ENCODE peak calls at places on chromosomes 4 and X, in four cellular contexts. One of them, this sample, is unnamed. For H3K27me3, the result is how much of the 10 kb centered on the place peaks cover.

GRCh38 chr4:108360857-108361820 is 192.4 kb upstream of the LEF1 start:
- DNase-seq in breast epithelium: peak
- DNase-seq in IMR-90: peak
- DNase-seq in H7: peak
- DNase-seq in this sample: no peak

GRCh38 chr4:89173336-89174090 is 62.2 kb downstream of the TIGD2 start:
- DNase-seq in breast epithelium: no peak
- DNase-seq in H7: no peak
- DNase-seq in IMR-90: no peak
- DNase-seq in this sample: no peak

GRCh38 chr4:74223801-74224200 is 65.9 kb downstream of the MTHFD2L start:
- DNase-seq in breast epithelium: no peak
- DNase-seq in IMR-90: peak
- DNase-seq in H7: no peak
- DNase-seq in this sample: no peak

GRCh38 chrX:124726313-124726712 is 379.9 kb downstream of the SH2D1A start:
- DNase-seq in IMR-90: no peak
- DNase-seq in breast epithelium: no peak
- DNase-seq in H7: no peak
- DNase-seq in this sample: no peak

GRCh38 chr4:116070283-116070682 is 956.9 kb upstream of the NDST4 start:
- DNase-seq in IMR-90: no peak
- DNase-seq in H7: no peak
- DNase-seq in breast epithelium: no peak
- DNase-seq in this sample: no peak

GRCh38 chrX:150163181-150163930 is 199.8 kb upstream of the MAMLD1 start:
- DNase-seq in IMR-90: no peak
- DNase-seq in breast epithelium: no peak
- DNase-seq in H7: no peak
- DNase-seq in this sample: no peak

GRCh38 chr4:164212134-164212533 is 541.8 kb upstream of the SMIM31 start:
- DNase-seq in IMR-90: no peak
- DNase-seq in breast epithelium: no peak
- DNase-seq in H7: no peak
- DNase-seq in this sample: no peak

GRCh38 chrX:108070891-108071290 is 20.5 kb downstream of the PSMD10 start:
- DNase-seq in breast epithelium: no peak
- DNase-seq in H7: no peak
- DNase-seq in IMR-90: peak
- DNase-seq in this sample: no peak

GRCh38 chr4:53928825-53929224 is 135.6 kb downstream of the CHIC2 start:
- DNase-seq in breast epithelium: no peak
- DNase-seq in IMR-90: peak
- DNase-seq in H7: no peak
- DNase-seq in this sample: no peak

GRCh38 chr4:91758487-91758886 is 545.3 kb upstream of the GRID2 start:
- DNase-seq in IMR-90: no peak
- DNase-seq in breast epithelium: no peak
- DNase-seq in H7: no peak
- DNase-seq in this sample: no peak

GRCh38 chrX:139020793-139021192 is 309.3 kb upstream of the FGF13 start:
- DNase-seq in IMR-90: no peak
- DNase-seq in breast epithelium: no peak
- DNase-seq in H7: no peak
- DNase-seq in this sample: no peak

GRCh38 chr4:84790769-84791565 is 175.5 kb downstream of the WDFY3 start:
- DNase-seq in H7: no peak
- DNase-seq in IMR-90: no peak
- DNase-seq in breast epithelium: no peak
- DNase-seq in this sample: no peak

GRCh38 chrX:51395807-51396728 is 63.4 kb downstream of the NUDT10 start:
- DNase-seq in IMR-90: no peak
- DNase-seq in breast epithelium: no peak
- DNase-seq in H7: peak
- DNase-seq in this sample: no peak

GRCh38 chr4:15653430-15653829 is 1.7 kb downstream of the FBXL5 start:
- DNase-seq in H7: no peak
- DNase-seq in breast epithelium: no peak
- DNase-seq in IMR-90: no peak
- DNase-seq in this sample: no peak

GRCh38 chr4:163167333-163167626 is 590 bp upstream of the NAF1 start:
- DNase-seq in IMR-90: peak
- DNase-seq in breast epithelium: no peak
- DNase-seq in H7: no peak
- DNase-seq in this sample: no peak

GRCh38 chr4:40264995-40265909 is 68.4 kb downstream of the RHOH start:
- DNase-seq in H7: peak
- DNase-seq in breast epithelium: no peak
- DNase-seq in IMR-90: no peak
- DNase-seq in this sample: no peak

GRCh38 chr4:77010841-77011354 is 61.3 kb downstream of the SEPTIN11 start:
- DNase-seq in H7: no peak
- DNase-seq in breast epithelium: no peak
- DNase-seq in IMR-90: peak
- DNase-seq in this sample: no peak

GRCh38 chrX:132231587-132231986 is 12.3 kb upstream of the RAP2C start:
- DNase-seq in breast epithelium: no peak
- DNase-seq in H7: no peak
- DNase-seq in IMR-90: no peak
- DNase-seq in this sample: no peak

GRCh38 chr4:38782452-38783108 is at the start of gene TLR10:
- DNase-seq in H7: peak
- DNase-seq in IMR-90: peak
- DNase-seq in breast epithelium: no peak
- DNase-seq in this sample: no peak

GRCh38 chrX:131217878-131218486 is 71.1 kb downstream of the IGSF1 start:
- DNase-seq in breast epithelium: no peak
- DNase-seq in H7: no peak
- DNase-seq in IMR-90: no peak
- DNase-seq in this sample: no peak

GRCh38 chr4:821631-822030 is 4.3 kb downstream of the CPLX1 start:
- DNase-seq in IMR-90: no peak
- DNase-seq in H7: peak
- DNase-seq in breast epithelium: no peak
- DNase-seq in this sample: no peak

GRCh38 chr4:8393593-8394038 is 46.9 kb downstream of the ACOX3 start:
- DNase-seq in IMR-90: peak
- DNase-seq in breast epithelium: peak
- DNase-seq in H7: no peak
- DNase-seq in this sample: peak

GRCh38 chrX:22963186-22963585 is 36.6 kb upstream of the DDX53 start:
- DNase-seq in H7: no peak
- DNase-seq in breast epithelium: no peak
- DNase-seq in IMR-90: peak
- DNase-seq in this sample: no peak

GRCh38 chrX:139738581-139738980 is 30.6 kb upstream of the MCF2 start:
- DNase-seq in H7: no peak
- DNase-seq in breast epithelium: no peak
- DNase-seq in IMR-90: peak
- DNase-seq in this sample: no peak

GRCh38 chr4:129342820-129343219 is 246.9 kb downstream of the C4orf33 start:
- DNase-seq in H7: no peak
- DNase-seq in IMR-90: peak
- DNase-seq in breast epithelium: no peak
- DNase-seq in this sample: no peak

GRCh38 chrX:139734996-139735395 is 27.0 kb upstream of the MCF2 start:
- DNase-seq in breast epithelium: no peak
- DNase-seq in IMR-90: no peak
- DNase-seq in H7: no peak
- DNase-seq in this sample: no peak

GRCh38 chr4:155999743-156000142 is 46.1 kb upstream of the CTSO start:
- DNase-seq in IMR-90: no peak
- DNase-seq in H7: peak
- DNase-seq in breast epithelium: no peak
- DNase-seq in this sample: no peak

GRCh38 chr4:71110499-71110898 is 117.0 kb downstream of the DCK start:
- DNase-seq in IMR-90: no peak
- DNase-seq in H7: no peak
- DNase-seq in breast epithelium: no peak
- DNase-seq in this sample: no peak

GRCh38 chrX:135403374-135403773 is 18.4 kb upstream of the SMIM10L2A start:
- DNase-seq in breast epithelium: no peak
- DNase-seq in H7: no peak
- DNase-seq in IMR-90: no peak
- DNase-seq in this sample: no peak
- H3K27me3 ChIP-seq in breast epithelium: under half
- H3K27me3 ChIP-seq in H7: under half
- H3K27me3 ChIP-seq in IMR-90: under half
- H3K27me3 ChIP-seq in this sample: half or more

GRCh38 chr4:174216935-174217272 is 66.6 kb downstream of the FBXO8 start:
- DNase-seq in IMR-90: no peak
- DNase-seq in breast epithelium: no peak
- DNase-seq in H7: no peak
- DNase-seq in this sample: no peak
- H3K27me3 ChIP-seq in IMR-90: half or more
- H3K27me3 ChIP-seq in breast epithelium: under half
- H3K27me3 ChIP-seq in H7: half or more
- H3K27me3 ChIP-seq in this sample: half or more

GRCh38 chrX:56289449-56289848 is 57.3 kb downstream of the KLF8 start:
- DNase-seq in breast epithelium: no peak
- DNase-seq in IMR-90: no peak
- DNase-seq in H7: no peak
- DNase-seq in this sample: no peak
- H3K27me3 ChIP-seq in breast epithelium: under half
- H3K27me3 ChIP-seq in IMR-90: under half
- H3K27me3 ChIP-seq in H7: under half
- H3K27me3 ChIP-seq in this sample: under half

DNA sequence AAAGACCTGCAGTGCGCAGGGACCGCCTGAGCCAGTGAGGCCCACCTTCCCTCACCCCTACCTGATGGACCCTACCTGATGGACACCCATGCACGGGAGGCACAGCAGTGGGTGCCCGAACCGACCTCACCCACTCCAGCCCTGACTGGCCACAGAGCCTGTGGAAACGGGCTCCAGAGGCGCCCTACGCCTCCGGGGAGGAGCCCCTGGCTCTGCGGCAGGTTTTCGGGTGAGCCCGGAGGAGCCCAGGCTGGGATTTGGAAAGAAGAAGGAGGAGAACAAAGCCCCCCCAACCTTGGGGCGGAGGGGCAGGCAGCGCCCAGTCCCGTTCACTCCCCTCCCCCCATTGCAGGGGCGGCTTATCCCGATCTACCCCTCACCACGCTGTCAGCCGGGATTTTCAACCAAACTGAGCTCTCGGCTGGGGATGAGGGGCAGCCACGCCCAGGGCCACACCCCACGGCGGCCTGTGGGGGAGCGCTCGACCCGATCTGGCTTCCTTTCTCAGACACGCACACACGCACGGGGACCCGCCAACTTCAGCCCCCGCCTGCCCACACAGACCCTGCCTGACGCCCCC is 675 bp downstream of the L1CAM start:
- DNase-seq in H7: peak
- DNase-seq in IMR-90: no peak
- DNase-seq in breast epithelium: no peak
- DNase-seq in this sample: no peak
- H3K27me3 ChIP-seq in H7: under half
- H3K27me3 ChIP-seq in IMR-90: half or more
- H3K27me3 ChIP-seq in breast epithelium: under half
- H3K27me3 ChIP-seq in this sample: under half

DNA sequence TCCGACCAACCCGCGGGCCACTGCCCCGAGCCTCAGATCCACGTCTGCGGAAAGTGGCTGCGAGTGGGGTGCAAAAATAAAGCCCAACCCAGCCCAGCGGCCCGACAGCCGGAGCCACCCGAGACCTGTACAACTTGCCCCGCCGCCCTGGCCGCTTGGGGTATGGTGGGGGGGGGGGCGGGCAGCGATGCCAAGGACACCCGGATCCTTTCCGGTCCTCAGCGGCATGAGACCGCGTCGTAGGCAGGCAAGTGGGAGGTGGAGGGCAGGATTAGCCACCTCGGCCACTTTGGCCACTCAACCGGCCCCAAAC is 1.6 kb downstream of the SLITRK4 start:
- DNase-seq in IMR-90: no peak
- DNase-seq in breast epithelium: no peak
- DNase-seq in H7: peak
- DNase-seq in this sample: no peak
- H3K27me3 ChIP-seq in IMR-90: under half
- H3K27me3 ChIP-seq in breast epithelium: under half
- H3K27me3 ChIP-seq in H7: under half
- H3K27me3 ChIP-seq in this sample: under half

This sample was measured in dorsolateral prefrontal cortex.